ENCODE peak calls at places on chromosome 18, in eight cellular contexts. O is dorsolateral prefrontal cortex; W is CMK; T is activated CD8-positive, alpha-beta memory T cell treated with anti-CD3 and anti-CD28 coated beads, Interleukin-2, amount 10 ng/mL, durations not matched to agents 7 days and 5 days; I is cardiac muscle cell; K is CD4-positive, alpha-beta T cell; A is H54; P is stimulated activated effector memory CD8-positive, alpha-beta T cell treated with anti-CD3 and anti-CD28 coated beads, Interleukin-12 subunit alpha, Interleukin-12 subunit beta, amount 100 ng/mL, for 72 hours. V is an unnamed sample.

GRCh38 chr18:5251117-5251516 is 44.4 kb downstream of the ZBTB14 start:
- DNase-seq in P (no peak), I (no peak), O (no peak), K (no peak), A (no peak), T (no peak), W (no peak), V (no peak)

GRCh38 chr18:52569492-52569891 is 229.5 kb downstream of the DCC start:
- DNase-seq in W (no peak), P (no peak), A (no peak), O (no peak), I (no peak), T (no peak), K (no peak), V (no peak)

GRCh38 chr18:3012306-3012919 is 531 bp downstream of the LPIN2 start:
- DNase-seq in W (no peak), T (peak), P (no peak), I (no peak), O (peak), A (peak), K (peak), V (no peak)

GRCh38 chr18:7878265-7879173 is 311.4 kb downstream of the PTPRM start:
- DNase-seq in O (no peak), T (no peak), I (no peak), A (no peak), P (no peak), K (no peak), W (no peak), V (no peak)

GRCh38 chr18:47547539-47548202 is 296.2 kb upstream of the SKOR2 start:
- DNase-seq in T (no peak), K (no peak), A (no peak), I (no peak), P (no peak), W (no peak), O (no peak), V (peak)

GRCh38 chr18:35073186-35074105 is 32.2 kb downstream of the MAPRE2 start:
- DNase-seq in T (no peak), P (no peak), I (no peak), A (no peak), W (no peak), O (no peak), K (no peak), V (no peak)

GRCh38 chr18:55189972-55190371 is 230.7 kb upstream of the CCDC68 start:
- DNase-seq in T (no peak), I (peak), O (no peak), K (no peak), A (no peak), W (no peak), P (no peak), V (no peak)

GRCh38 chr18:63106727-63107126 is 212.8 kb downstream of the BCL2 start:
- DNase-seq in K (no peak), I (no peak), T (no peak), O (no peak), W (no peak), P (no peak), A (no peak), V (no peak)

GRCh38 chr18:76256897-76257500 is 238.0 kb downstream of the ZNF516 start:
- DNase-seq in O (no peak), I (peak), A (no peak), W (peak), P (no peak), K (no peak), T (no peak), V (no peak)

GRCh38 chr18:23967321-23968089 is 47.0 kb upstream of the TTC39C start:
- DNase-seq in I (no peak), P (no peak), O (no peak), A (no peak), K (no peak), W (no peak), T (peak), V (no peak)

GRCh38 chr18:11454021-11454420 is 155.4 kb upstream of the SLC35G4 start:
- DNase-seq in I (no peak), K (no peak), W (no peak), T (no peak), A (no peak), O (no peak), P (no peak), V (no peak)

GRCh38 chr18:34493566-34494358 is 216.3 kb upstream of the DTNA start:
- DNase-seq in I (peak), K (no peak), P (no peak), T (no peak), O (peak), W (no peak), A (no peak), V (no peak)

GRCh38 chr18:68800075-68800474 is 2.2 kb downstream of the CCDC102B start:
- DNase-seq in T (no peak), O (no peak), W (no peak), A (no peak), I (peak), K (no peak), P (no peak), V (no peak)

GRCh38 chr18:62894681-62895390 is 179.5 kb downstream of the PHLPP1 start:
- DNase-seq in A (no peak), O (no peak), P (no peak), I (no peak), K (no peak), W (no peak), T (no peak), V (no peak)

GRCh38 chr18:43662657-43663056 is 385.4 kb upstream of the SYT4 start:
- DNase-seq in W (no peak), P (no peak), I (peak), K (no peak), A (no peak), O (no peak), T (no peak), V (no peak)

V was measured in vagina.